ENCODE peak calls at places on chromosomes 1 and 21, in five cellular contexts. N, A, F, J and T are unnamed samples. For H3K4me1, the result is how much of the 10 kb centered on the place peaks cover.

GRCh38 chr1:229664133-229664689 is 38.2 kb downstream of the URB2 start:
- DNase-seq in N (peak), A (peak), F (no peak), J (no peak), T (peak)

GRCh38 chr1:55876276-55877060 is 661.3 kb upstream of the USP24 start:
- DNase-seq in N (no peak), A (no peak), F (no peak), J (no peak), T (no peak)

GRCh38 chr1:151611288-151611790 is 511 bp upstream of the SNX27 start:
- DNase-seq in N (no peak), A (no peak), F (peak), J (peak), T (no peak)

GRCh38 chr1:89725676-89726075 is 92.8 kb downstream of the LRRC8C start:
- DNase-seq in N (no peak), A (no peak), F (no peak), J (no peak), T (no peak)

GRCh38 chr1:20114021-20114648 is 5.2 kb downstream of the PLA2G2D start:
- DNase-seq in N (no peak), A (no peak), F (no peak), J (peak), T (no peak)

GRCh38 chr1:33560680-33561079 is 88.2 kb downstream of the ZSCAN20 start:
- DNase-seq in N (no peak), A (no peak), F (no peak), J (no peak), T (no peak)

GRCh38 chr1:15324867-15325335 is 77.9 kb downstream of the FHAD1 start:
- DNase-seq in N (no peak), A (no peak), F (no peak), J (no peak), T (no peak)

GRCh38 chr1:223133824-223134435 is 9.1 kb downstream of the TLR5 start:
- DNase-seq in N (peak), A (peak), F (peak), J (peak), T (peak)

GRCh38 chr21:43814215-43815106 is 25.1 kb downstream of the RRP1 start:
- DNase-seq in N (no peak), A (peak), F (no peak), J (no peak), T (no peak)

GRCh38 chr1:214617843-214618242 is 14.8 kb downstream of the CENPF start:
- DNase-seq in N (no peak), A (no peak), F (no peak), J (no peak), T (no peak)

GRCh38 chr21:26593800-26594199 is 20.7 kb upstream of the CYYR1 start:
- DNase-seq in N (no peak), A (no peak), F (no peak), J (no peak), T (no peak)

GRCh38 chr1:205077934-205078311 is 6.3 kb downstream of the TMEM81 start:
- DNase-seq in N (no peak), A (no peak), F (no peak), J (no peak), T (no peak)

GRCh38 chr21:33121715-33122475 is 52.0 kb downstream of the OLIG1 start:
- DNase-seq in N (no peak), A (no peak), F (peak), J (no peak), T (no peak)

GRCh38 chr1:3053986-3054385 is 15.0 kb upstream of the PRDM16 start:
- DNase-seq in N (no peak), A (no peak), F (no peak), J (peak), T (no peak)

GRCh38 chr1:85240174-85240601 is 19.3 kb downstream of the C1orf52 start:
- DNase-seq in N (no peak), A (peak), F (no peak), J (no peak), T (no peak)

GRCh38 chr1:184191181-184191601 is 139.7 kb downstream of the TSEN15 start:
- DNase-seq in N (no peak), A (peak), F (peak), J (peak), T (no peak)

GRCh38 chr1:151837197-151837596 is 2.4 kb downstream of the C2CD4D start:
- DNase-seq in N (peak), A (no peak), F (no peak), J (no peak), T (no peak)

GRCh38 chr1:113101588-113101987 is 28.6 kb downstream of the LRIG2 start:
- DNase-seq in N (no peak), A (no peak), F (no peak), J (no peak), T (no peak)

GRCh38 chr1:20443703-20444587 is 42.1 kb downstream of the CAMK2N1 start:
- DNase-seq in N (no peak), A (no peak), F (no peak), J (no peak), T (no peak)

GRCh38 chr1:234564035-234565029 is 45.6 kb downstream of the IRF2BP2 start:
- DNase-seq in N (no peak), A (no peak), F (peak), J (no peak), T (no peak)

GRCh38 chr21:26110703-26111102 is 59.9 kb downstream of the APP start:
- DNase-seq in N (no peak), A (no peak), F (no peak), J (no peak), T (no peak)

GRCh38 chr1:94925561-94926364 is 1.1 kb downstream of the CNN3 start:
- DNase-seq in N (no peak), A (peak), F (peak), J (peak), T (peak)

GRCh38 chr1:57307382-57307781 is 116.5 kb downstream of the DAB1 start:
- DNase-seq in N (peak), A (no peak), F (no peak), J (no peak), T (peak)

GRCh38 chr1:83994111-83994510 is 4.8 kb downstream of the TTLL7 start:
- DNase-seq in N (no peak), A (no peak), F (no peak), J (no peak), T (no peak)

GRCh38 chr1:193190096-193190744 is 3.8 kb upstream of the B3GALT2 start:
- DNase-seq in N (no peak), A (no peak), F (no peak), J (no peak), T (no peak)

GRCh38 chr1:234958066-234958701 is 170.5 kb downstream of the TOMM20 start:
- DNase-seq in N (no peak), A (peak), F (no peak), J (no peak), T (no peak)

GRCh38 chr1:203702130-203702577 is 62.8 kb upstream of the LAX1 start:
- DNase-seq in N (peak), A (no peak), F (peak), J (peak), T (peak)

GRCh38 chr1:101833312-101833711 is 163.4 kb downstream of the OLFM3 start:
- DNase-seq in N (no peak), A (no peak), F (no peak), J (no peak), T (no peak)

DNA sequence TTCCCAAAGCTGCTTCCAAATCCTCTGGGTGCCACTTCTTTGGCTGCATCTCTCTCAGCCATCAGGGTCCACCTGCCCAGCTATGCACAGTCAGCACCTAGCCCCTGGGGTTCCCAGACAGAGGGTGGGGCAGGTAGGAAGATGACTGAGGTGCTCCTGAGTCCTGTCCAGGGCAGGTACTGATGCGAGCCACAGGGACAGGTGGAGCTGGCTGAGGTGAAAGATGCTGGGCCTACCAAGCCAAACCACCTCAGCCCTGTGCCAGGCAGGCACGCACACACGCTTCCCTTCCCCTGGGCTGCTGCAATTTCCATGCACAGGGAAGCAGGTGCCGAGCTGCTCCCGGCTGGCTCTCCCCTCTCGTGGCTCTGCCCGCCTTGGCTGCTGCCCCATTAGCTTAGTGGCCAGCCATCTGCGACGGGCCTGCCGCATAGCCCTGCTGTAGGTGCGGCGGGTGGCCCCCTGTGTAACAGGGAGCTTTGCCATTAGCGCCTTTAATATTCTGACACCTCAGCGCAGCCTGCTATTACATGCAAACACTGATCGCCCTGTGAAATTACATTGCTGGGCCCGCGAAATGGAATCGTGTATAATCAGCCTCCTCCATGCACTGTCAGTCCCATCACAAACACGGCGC is 38.8 kb downstream of the DMAP1 start:
- DNase-seq in N (no peak), A (no peak), F (no peak), J (no peak), T (no peak)
- H3K4me3 ChIP-seq in N (no peak), A (no peak), F (no peak), J (no peak), T (no peak)

GRCh38 chr1:162297208-162297607 is 79.4 kb downstream of the SPATA46 start:
- DNase-seq in N (no peak), A (no peak), F (no peak), J (no peak), T (no peak)
- H3K27ac ChIP-seq in N (no peak), A (no peak), F (no peak), J (no peak), T (no peak)

GRCh38 chr1:220769205-220769604 is 17.5 kb upstream of the MTARC1 start:
- DNase-seq in N (no peak), A (no peak), F (no peak), J (no peak), T (no peak)
- H3K4me1 ChIP-seq in N (under half), A (under half), F (under half), J (under half), T (under half)

GRCh38 chr1:68175621-68176398 is 56.5 kb downstream of the WLS start:
- DNase-seq in N (no peak), A (no peak), F (no peak), J (no peak), T (peak)
- H3K4me3 ChIP-seq in N (no peak), A (no peak), F (no peak), J (no peak), T (no peak)

DNA sequence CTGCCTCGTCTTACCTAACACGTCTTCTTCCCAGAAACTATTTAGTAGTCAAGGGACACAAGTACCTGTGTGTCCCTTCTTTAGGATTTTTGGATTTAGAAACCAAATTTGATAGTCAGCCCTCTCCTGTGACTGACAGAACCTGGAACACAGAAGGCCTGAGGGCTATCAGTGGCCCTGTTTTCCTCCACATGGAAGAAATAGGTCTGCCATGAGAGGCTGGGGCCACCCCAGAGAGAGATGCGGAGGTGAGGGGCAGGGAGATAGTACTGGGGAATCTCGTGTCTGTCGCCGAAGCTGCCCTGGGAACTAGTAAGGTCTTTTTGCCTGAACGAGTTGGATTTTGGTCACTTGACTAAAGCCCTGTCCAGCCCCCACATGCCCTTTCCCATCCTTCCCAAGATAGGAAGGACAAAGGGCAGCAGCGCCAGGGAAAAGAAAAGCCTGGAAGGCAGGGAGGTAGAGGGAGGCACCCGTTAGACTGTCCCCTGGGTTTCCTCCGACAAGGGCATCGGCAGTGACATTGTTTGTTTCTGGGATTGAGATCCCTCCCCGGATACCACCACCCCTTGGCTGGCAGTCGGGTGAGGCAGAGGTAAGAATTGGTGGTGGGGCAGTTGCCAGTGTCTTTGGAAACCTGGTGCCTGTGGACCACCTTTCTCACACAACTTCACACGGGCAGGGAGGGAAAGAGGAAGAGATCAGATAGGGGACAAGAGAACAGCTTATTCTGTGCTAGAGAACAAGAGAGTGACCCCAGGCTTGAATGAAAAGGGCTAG is 19.8 kb downstream of the SMIM12 start:
- DNase-seq in N (no peak), A (no peak), F (no peak), J (no peak), T (no peak)
- H3K27ac ChIP-seq in N (no peak), A (peak), F (no peak), J (no peak), T (no peak)

GRCh38 chr1:43546388-43547100 is 15.9 kb downstream of the PTPRF start:
- DNase-seq in N (no peak), A (peak), F (no peak), J (no peak), T (no peak)
- H3K4me1 ChIP-seq in N (under half), A (under half), F (half or more), J (under half), T (under half)

GRCh38 chr1:24525606-24526005 is 23.0 kb downstream of the RCAN3 start:
- DNase-seq in N (no peak), A (no peak), F (no peak), J (no peak), T (no peak)

GRCh38 chr1:24526940-24527542 is 24.4 kb downstream of the RCAN3 start:
- DNase-seq in N (no peak), A (no peak), F (no peak), J (no peak), T (no peak)

DNA sequence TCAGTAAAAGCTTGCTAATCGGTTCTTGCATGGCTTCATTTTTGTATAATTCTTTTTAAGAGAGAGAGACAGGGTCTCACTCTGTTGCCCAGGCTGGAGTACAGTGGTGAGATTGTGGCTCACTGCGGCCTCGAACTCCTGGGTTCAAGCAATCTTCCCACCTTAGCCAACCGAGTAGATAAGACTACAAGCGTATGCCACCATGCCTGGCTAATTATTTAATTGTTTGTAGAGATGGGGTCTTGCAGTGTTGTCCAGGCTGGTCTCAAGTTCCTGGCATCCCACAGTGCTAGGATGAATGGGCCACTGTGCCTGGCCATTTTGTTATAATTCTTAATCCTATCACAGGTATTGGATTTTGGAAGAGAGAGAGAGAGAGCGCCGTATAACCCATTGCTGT is 23.4 kb downstream of the RCAN3 start:
- DNase-seq in N (no peak), A (no peak), F (no peak), J (no peak), T (no peak)
- H3K4me3 ChIP-seq in N (peak), A (no peak), F (no peak), J (no peak), T (no peak)

DNA sequence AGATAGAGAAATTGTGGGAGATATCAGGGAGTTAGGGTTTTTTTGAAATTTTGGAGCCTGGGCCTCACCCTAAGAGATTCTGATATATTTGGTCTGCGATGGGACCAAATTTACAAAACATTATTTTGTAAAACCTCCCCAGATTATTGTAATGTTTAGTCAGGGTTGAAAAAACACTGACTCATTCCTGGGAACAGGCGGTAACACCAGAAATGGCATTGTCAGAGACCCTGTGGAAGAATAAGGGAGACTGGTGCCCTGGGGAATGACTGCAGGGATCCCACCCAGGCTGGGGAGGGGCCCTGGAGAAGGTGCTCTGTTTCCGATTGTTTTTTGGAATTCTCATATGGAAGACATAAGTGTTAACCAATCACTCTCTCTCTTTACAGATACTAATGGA is 13.1 kb upstream of the STRIP1 start:
- DNase-seq in N (no peak), A (no peak), F (no peak), J (no peak), T (no peak)
- H3K27ac ChIP-seq in N (no peak), A (no peak), F (no peak), J (no peak), T (no peak)

DNA sequence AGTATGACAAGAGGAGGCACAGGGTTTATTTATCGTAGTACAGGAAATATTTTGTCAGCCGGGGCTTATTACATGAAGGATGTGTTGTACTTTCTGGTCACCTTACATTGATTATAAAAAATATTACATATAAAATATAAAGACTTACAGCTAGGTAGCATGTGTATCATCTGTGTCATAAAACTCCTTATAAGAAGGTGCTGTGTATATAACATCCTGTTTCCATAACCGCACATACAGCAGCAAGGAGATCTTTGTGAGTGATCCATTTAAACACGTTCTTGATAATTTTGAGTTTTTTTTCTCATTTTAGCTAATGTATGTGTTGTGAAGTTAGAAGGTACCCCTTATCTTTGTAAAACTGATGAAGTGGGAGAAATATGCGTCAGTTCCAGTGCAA is 60.1 kb downstream of the S100B start:
- DNase-seq in N (no peak), A (no peak), F (no peak), J (no peak), T (no peak)
- H3K4me1 ChIP-seq in N (under half), A (under half), F (under half), J (under half), T (under half)

GRCh38 chr1:99281109-99281508 is 16.8 kb downstream of the PLPPR4 start:
- DNase-seq in N (no peak), A (no peak), F (no peak), J (no peak), T (no peak)

GRCh38 chr1:99279525-99279924 is 15.2 kb downstream of the PLPPR4 start:
- DNase-seq in N (no peak), A (no peak), F (no peak), J (no peak), T (no peak)

GRCh38 chr1:99282536-99282935 is 18.2 kb downstream of the PLPPR4 start:
- DNase-seq in N (no peak), A (no peak), F (no peak), J (no peak), T (no peak)

GRCh38 chr1:99277066-99277465 is 12.8 kb downstream of the PLPPR4 start:
- DNase-seq in N (no peak), A (no peak), F (no peak), J (no peak), T (no peak)
- H3K4me3 ChIP-seq in N (no peak), A (no peak), F (no peak), J (no peak), T (no peak)